ENCODE peak calls at places on chromosome 4, in four cellular contexts. One of them, this sample, is unnamed.

GRCh38 chr4:73603854-73604584 is 16.2 kb downstream of the RASSF6 start:
- DNase-seq in fibroblast of mammary gland: peak; percentile 76
- DNase-seq in T-helper 2 cell: no peak
- DNase-seq in tibial nerve: no peak
- DNase-seq in this sample: no peak

GRCh38 chr4:117965608-117966007 is 68.7 kb upstream of the NDST3 start:
- DNase-seq in tibial nerve: no peak
- DNase-seq in T-helper 2 cell: no peak
- DNase-seq in fibroblast of mammary gland: no peak
- DNase-seq in this sample: no peak

GRCh38 chr4:21856754-21857153 is 91.8 kb downstream of the KCNIP4 start:
- DNase-seq in tibial nerve: no peak
- DNase-seq in fibroblast of mammary gland: no peak
- DNase-seq in T-helper 2 cell: no peak
- DNase-seq in this sample: no peak

GRCh38 chr4:55169352-55169959 is 44.1 kb upstream of the KDR start:
- DNase-seq in T-helper 2 cell: no peak
- DNase-seq in tibial nerve: no peak
- DNase-seq in fibroblast of mammary gland: no peak
- DNase-seq in this sample: peak; percentile 44

GRCh38 chr4:742742-743311 is 37.2 kb downstream of the PCGF3 start:
- DNase-seq in fibroblast of mammary gland: peak; percentile 54
- DNase-seq in tibial nerve: peak; percentile 55
- DNase-seq in T-helper 2 cell: peak; percentile 45
- DNase-seq in this sample: no peak

GRCh38 chr4:17562157-17562556 is 14.8 kb upstream of the LAP3 start:
- DNase-seq in fibroblast of mammary gland: no peak
- DNase-seq in T-helper 2 cell: no peak
- DNase-seq in tibial nerve: no peak
- DNase-seq in this sample: no peak

GRCh38 chr4:54654753-54655152 is 3.0 kb upstream of the KIT start:
- DNase-seq in fibroblast of mammary gland: no peak
- DNase-seq in tibial nerve: no peak
- DNase-seq in T-helper 2 cell: no peak
- DNase-seq in this sample: no peak

GRCh38 chr4:37243722-37244582 is 591 bp upstream of the NWD2 start:
- DNase-seq in tibial nerve: no peak
- DNase-seq in fibroblast of mammary gland: peak; percentile 11
- DNase-seq in T-helper 2 cell: no peak
- DNase-seq in this sample: no peak

GRCh38 chr4:5165419-5166369 is 114.4 kb downstream of the STK32B start:
- DNase-seq in fibroblast of mammary gland: no peak
- DNase-seq in tibial nerve: no peak
- DNase-seq in T-helper 2 cell: no peak
- DNase-seq in this sample: peak; percentile 80

GRCh38 chr4:146095091-146095690 is 80.3 kb upstream of the LSM6 start:
- DNase-seq in tibial nerve: no peak
- DNase-seq in fibroblast of mammary gland: peak; percentile 77
- DNase-seq in T-helper 2 cell: no peak
- DNase-seq in this sample: peak; percentile 42